ENCODE peak calls at places on chromosomes 3 and 15, in six cellular contexts. F, H, V, X, M and L are unnamed samples.

GRCh38 chr3:72848703-72849081 is 447 bp upstream of the SHQ1 start:
- DNase-seq in H (no peak), M (no peak), V (peak), X (no peak), F (no peak), L (no peak)

GRCh38 chr3:63296249-63296648 is 18.1 kb downstream of the SYNPR start:
- DNase-seq in X (no peak), F (no peak), M (no peak), V (no peak), H (no peak), L (no peak)

GRCh38 chr15:40845511-40846284 is 1.9 kb downstream of the SPINT1 start:
- DNase-seq in X (peak), V (no peak), F (no peak), H (no peak), M (no peak), L (no peak)

GRCh38 chr3:67142432-67142831 is 144.3 kb downstream of the KBTBD8 start:
- DNase-seq in F (no peak), X (no peak), H (no peak), V (no peak), M (no peak), L (no peak)

GRCh38 chr3:150286390-150287147 is 121.5 kb upstream of the TSC22D2 start:
- DNase-seq in M (peak), F (no peak), X (peak), V (peak), H (peak), L (no peak)

GRCh38 chr3:38267689-38268477 is 2.3 kb downstream of the SLC22A13 start:
- DNase-seq in F (no peak), V (no peak), X (no peak), M (no peak), H (no peak), L (no peak)

GRCh38 chr3:134685881-134686802 is 35.3 kb upstream of the KY start:
- DNase-seq in M (peak), F (no peak), X (no peak), V (peak), H (peak), L (no peak)

GRCh38 chr15:92277776-92278175 is 115.9 kb upstream of the ST8SIA2 start:
- DNase-seq in V (no peak), F (no peak), X (peak), M (no peak), H (peak), L (no peak)

GRCh38 chr3:194344012-194344411 is 7.1 kb downstream of the CPN2 start:
- DNase-seq in M (peak), F (peak), V (no peak), X (peak), H (no peak), L (no peak)

DNA sequence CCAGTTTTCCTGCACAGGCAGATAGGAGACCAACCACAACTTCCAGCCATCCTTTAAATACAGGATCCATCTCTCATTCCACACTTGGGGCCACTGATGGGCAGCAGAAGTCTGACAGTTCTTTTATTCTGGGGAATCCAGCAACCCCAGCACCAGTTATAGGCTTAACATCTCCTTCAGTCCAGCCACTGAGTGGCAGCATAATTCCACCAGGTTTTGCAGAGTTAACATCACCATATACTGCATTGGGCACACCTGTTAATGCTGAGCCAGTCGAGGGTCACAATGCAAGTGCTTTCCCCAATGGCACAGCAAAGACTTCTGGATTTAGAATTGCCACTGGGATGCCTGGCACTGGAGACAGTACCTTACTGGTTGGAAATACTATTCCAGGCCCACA is 2.9 kb downstream of the NPAP1 start:
- DNase-seq in X (no peak), F (no peak), H (no peak), M (no peak), V (no peak), L (no peak)
- TF ChIP-seq CTCF in X (no peak), F (no peak), H (no peak), M (no peak), V (no peak), L (no peak)

GRCh38 chr3:14411988-14412387 is 9.6 kb downstream of the SLC6A6 start:
- DNase-seq in F (no peak), H (no peak), X (no peak), M (no peak), V (no peak), L (no peak)
- TF ChIP-seq CTCF in F (no peak), H (no peak), X (peak), M (peak), V (peak), L (peak)

DNA sequence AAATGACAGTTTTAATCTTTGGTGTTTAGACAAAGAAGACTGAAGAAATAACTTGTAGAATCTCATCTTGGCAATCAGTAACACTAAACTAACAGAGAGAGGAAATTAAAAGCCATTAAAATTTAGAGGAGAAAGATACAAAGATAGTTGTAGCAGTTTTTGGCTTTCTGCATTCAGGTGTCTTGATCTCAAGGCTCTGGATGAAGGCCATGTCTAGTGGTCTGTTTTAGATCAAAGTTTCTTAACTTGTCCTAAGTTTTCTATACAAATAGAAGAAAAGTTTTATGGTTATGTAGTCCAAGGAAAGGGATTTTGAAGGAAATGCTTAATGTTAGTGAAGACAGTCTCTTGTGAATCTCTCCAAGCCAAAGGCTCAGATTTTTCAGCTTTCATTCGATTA is 222.9 kb downstream of the BCHE start:
- DNase-seq in V (no peak), F (no peak), M (no peak), H (no peak), X (no peak), L (no peak)
- TF ChIP-seq CTCF in V (no peak), F (no peak), M (no peak), H (no peak), X (no peak), L (no peak)

GRCh38 chr3:133330542-133330941 is 69.3 kb upstream of the BFSP2 start:
- DNase-seq in H (no peak), F (no peak), X (no peak), M (no peak), V (no peak), L (no peak)
- TF ChIP-seq CTCF in H (no peak), F (no peak), X (no peak), M (no peak), V (no peak), L (no peak)